ENCODE peak calls at places on chromosomes 4 and X, in eight cellular contexts. Q is prostate gland, F is uterus, I is HepG2, S is Peyer's patch, V is IMR-90, T is tibial nerve, L is esophagus muscularis mucosa. A is an unnamed sample. For H3K27me3, the result is how much of the 10 kb centered on the place peaks cover.

GRCh38 chr4:149964001-149964400 is 114.2 kb upstream of the DCLK2 start:
- DNase-seq in Q (no peak), F (no peak), I (no peak), S (no peak), V (no peak), T (no peak), L (no peak), A (no peak)

GRCh38 chr4:8414377-8414776 is 26.1 kb downstream of the ACOX3 start:
- DNase-seq in Q (no peak), F (no peak), I (no peak), S (no peak), V (no peak), T (no peak), L (no peak), A (no peak)

GRCh38 chr4:183504930-183505555 is at the start of gene ING2:
- DNase-seq in Q (no peak), F (peak), I (peak), S (no peak), V (no peak), T (no peak), L (peak), A (peak)

GRCh38 chr4:17719106-17719505 is 62.3 kb downstream of the FAM184B start:
- DNase-seq in Q (no peak), F (no peak), I (no peak), S (no peak), V (no peak), T (no peak), L (no peak), A (no peak)

GRCh38 chrX:10722804-10723364 is 102.5 kb upstream of the MID1 start:
- DNase-seq in Q (peak), F (peak), I (no peak), S (no peak), V (peak), T (peak), L (no peak), A (no peak)

GRCh38 chr4:156111706-156112105 is 158.0 kb upstream of the CTSO start:
- DNase-seq in Q (no peak), F (no peak), I (no peak), S (no peak), V (no peak), T (no peak), L (no peak), A (no peak)

GRCh38 chrX:50838820-50839600 is 25.0 kb upstream of the SHROOM4 start:
- DNase-seq in Q (no peak), F (no peak), I (no peak), S (no peak), V (no peak), T (no peak), L (no peak), A (no peak)

GRCh38 chrX:96474357-96475125 is 210.1 kb upstream of the DIAPH2 start:
- DNase-seq in Q (no peak), F (no peak), I (no peak), S (no peak), V (peak), T (no peak), L (no peak), A (no peak)

GRCh38 chr4:73603307-73603710 is 16.9 kb downstream of the RASSF6 start:
- DNase-seq in Q (no peak), F (no peak), I (peak), S (peak), V (peak), T (no peak), L (no peak), A (no peak)

GRCh38 chrX:109886122-109886761 is 116.7 kb upstream of the TMEM164 start:
- DNase-seq in Q (peak), F (no peak), I (peak), S (no peak), V (peak), T (no peak), L (no peak), A (no peak)

GRCh38 chr4:179871726-179872125 is 2371.5 kb upstream of the TENM3 start:
- DNase-seq in Q (no peak), F (no peak), I (no peak), S (no peak), V (no peak), T (no peak), L (no peak), A (no peak)

GRCh38 chr4:56650259-56651070 is 30.6 kb downstream of the HOPX start:
- DNase-seq in Q (no peak), F (no peak), I (no peak), S (no peak), V (no peak), T (no peak), L (no peak), A (no peak)

GRCh38 chr4:184574861-184575260 is 74.4 kb downstream of the CASP3 start:
- DNase-seq in Q (no peak), F (no peak), I (no peak), S (no peak), V (no peak), T (no peak), L (no peak), A (no peak)

GRCh38 chr4:173420324-173420752 is 21.4 kb upstream of the SCRG1 start:
- DNase-seq in Q (no peak), F (no peak), I (peak), S (no peak), V (peak), T (no peak), L (no peak), A (no peak)

GRCh38 chrX:9745417-9746115 is 20.1 kb downstream of the GPR143 start:
- DNase-seq in Q (no peak), F (no peak), I (no peak), S (no peak), V (peak), T (no peak), L (no peak), A (no peak)

GRCh38 chr4:11843340-11843739 is 414.6 kb upstream of the HS3ST1 start:
- DNase-seq in Q (no peak), F (no peak), I (no peak), S (no peak), V (no peak), T (no peak), L (no peak), A (no peak)

GRCh38 chr4:4974727-4975126 is 44.5 kb downstream of the CYTL1 start:
- DNase-seq in Q (no peak), F (no peak), I (no peak), S (no peak), V (no peak), T (no peak), L (peak), A (no peak)

GRCh38 chrX:85964744-85965143 is 82.6 kb downstream of the CHM start:
- DNase-seq in Q (no peak), F (no peak), I (no peak), S (no peak), V (peak), T (no peak), L (no peak), A (no peak)

GRCh38 chrX:103215768-103216085 is 819 bp downstream of the BEX4 start:
- DNase-seq in Q (no peak), F (no peak), I (no peak), S (no peak), V (no peak), T (no peak), L (no peak), A (no peak)

GRCh38 chrX:134545524-134545923 is 85.6 kb downstream of the HPRT1 start:
- DNase-seq in Q (no peak), F (no peak), I (no peak), S (no peak), V (no peak), T (no peak), L (no peak), A (no peak)

GRCh38 chr4:165124488-165124887 is 11.8 kb upstream of the TMEM192 start:
- DNase-seq in Q (no peak), F (no peak), I (no peak), S (no peak), V (no peak), T (no peak), L (peak), A (no peak)

GRCh38 chr4:176323511-176324160 is 3.9 kb downstream of the SPCS3 start:
- DNase-seq in Q (no peak), F (no peak), I (no peak), S (no peak), V (no peak), T (no peak), L (no peak), A (no peak)

GRCh38 chr4:107931775-107932321 is 499 bp downstream of the CYP2U1 start:
- DNase-seq in Q (peak), F (no peak), I (no peak), S (no peak), V (no peak), T (no peak), L (no peak), A (peak)

GRCh38 chr4:93888308-93888707 is 59.8 kb downstream of the ATOH1 start:
- DNase-seq in Q (no peak), F (no peak), I (no peak), S (no peak), V (no peak), T (no peak), L (no peak), A (no peak)

GRCh38 chr4:38681283-38682066 is 17.5 kb downstream of the KLF3 start:
- DNase-seq in Q (no peak), F (no peak), I (no peak), S (no peak), V (peak), T (no peak), L (peak), A (no peak)

GRCh38 chr4:16827762-16828724 is 70.4 kb downstream of the LDB2 start:
- DNase-seq in Q (no peak), F (peak), I (no peak), S (no peak), V (peak), T (no peak), L (no peak), A (no peak)

GRCh38 chr4:7411896-7412585 is 22.7 kb downstream of the PSAPL1 start:
- DNase-seq in Q (no peak), F (peak), I (no peak), S (peak), V (no peak), T (no peak), L (no peak), A (no peak)

GRCh38 chrX:140053841-140054240 is 88.5 kb upstream of the CXorf66 start:
- DNase-seq in Q (no peak), F (no peak), I (no peak), S (no peak), V (no peak), T (no peak), L (no peak), A (no peak)

GRCh38 chrX:68942141-68942540 is 113.3 kb downstream of the EFNB1 start:
- DNase-seq in Q (peak), F (no peak), I (no peak), S (no peak), V (no peak), T (no peak), L (peak), A (no peak)

GRCh38 chrX:54812306-54812705 is 4.8 kb downstream of the MAGED2 start:
- DNase-seq in Q (no peak), F (no peak), I (no peak), S (no peak), V (no peak), T (no peak), L (no peak), A (no peak)
- H3K27me3 ChIP-seq in Q (under half), F (under half), I (under half), S (under half), V (under half), T (under half), L (under half), A (under half)

DNA sequence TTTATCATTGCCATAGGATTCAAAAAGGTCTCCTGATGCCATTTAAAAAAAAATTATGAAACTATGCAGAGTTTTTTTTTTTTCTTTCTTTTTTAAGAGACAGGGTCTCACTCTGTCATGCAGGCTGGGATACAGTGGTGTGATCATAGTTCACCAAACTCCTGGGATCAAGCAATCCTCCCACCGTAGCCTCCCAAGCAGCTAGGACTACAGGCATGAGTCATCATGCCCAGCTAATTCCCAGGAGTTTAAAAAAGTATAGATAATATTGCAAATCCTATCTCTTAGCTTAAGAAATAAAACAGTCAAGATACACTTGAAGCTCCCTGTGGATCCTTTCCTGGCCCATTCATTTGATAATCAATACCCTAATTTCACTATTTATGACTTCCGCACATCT is 58.6 kb upstream of the PRSS48 start:
- DNase-seq in Q (no peak), F (no peak), I (no peak), S (no peak), V (peak), T (no peak), L (no peak), A (no peak)
- TF ChIP-seq POLR2A in Q (no peak), F (no peak), I (no peak), S (no peak), V (no peak), T (no peak), L (no peak), A (no peak)

GRCh38 chr4:1489639-1489995 is 83.4 kb upstream of the NKX1-1 start:
- DNase-seq in Q (no peak), F (no peak), I (no peak), S (peak), V (no peak), T (no peak), L (no peak), A (no peak)
- H3K27me3 ChIP-seq in Q (under half), F (under half), I (under half), S (under half), V (under half), T (under half), L (under half), A (under half)

DNA sequence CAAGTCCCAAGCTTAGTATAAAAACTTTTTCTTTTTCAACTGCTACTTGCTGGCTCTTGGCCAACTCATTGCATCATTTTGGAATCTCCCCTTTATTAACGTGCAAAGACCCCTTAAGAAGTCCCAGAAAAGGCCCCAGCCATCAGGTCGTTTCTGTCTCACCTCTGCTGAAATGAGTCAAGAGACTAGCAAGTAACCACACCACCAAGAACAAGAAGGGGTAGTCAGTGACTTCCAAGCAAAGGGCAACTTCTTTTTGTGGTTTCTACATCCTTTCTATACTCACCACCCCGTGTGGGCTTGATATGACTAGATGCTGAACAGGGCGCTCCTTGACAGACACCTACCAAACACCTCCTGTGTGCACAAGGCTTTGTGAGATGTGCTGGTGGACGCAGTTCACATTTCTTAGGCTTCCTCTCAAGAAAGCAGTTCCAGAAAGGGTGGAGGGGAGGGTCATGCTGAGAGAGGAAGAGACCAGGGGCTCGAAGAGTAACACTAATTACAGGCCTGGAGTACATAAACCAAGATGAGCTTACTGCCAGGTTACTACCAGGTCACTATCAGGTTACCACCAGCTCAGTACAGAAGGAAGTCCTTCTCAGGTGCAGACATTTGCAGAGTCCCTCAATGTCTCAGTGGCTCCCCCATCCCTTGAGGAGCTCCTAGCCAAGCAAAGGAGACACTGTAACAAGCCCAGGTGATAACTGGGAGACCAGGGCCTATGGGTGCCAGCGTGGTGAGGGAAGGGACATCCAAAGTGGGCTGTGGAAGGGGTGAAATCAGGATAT is 19.3 kb downstream of the JAKMIP1 start:
- DNase-seq in Q (no peak), F (no peak), I (no peak), S (peak), V (no peak), T (no peak), L (no peak), A (no peak)
- TF ChIP-seq POLR2A in Q (no peak), F (no peak), I (no peak), S (no peak), V (no peak), T (no peak), L (no peak), A (no peak)

GRCh38 chr4:146646601-146647000 is 7.9 kb downstream of the POU4F2 start:
- DNase-seq in Q (no peak), F (no peak), I (no peak), S (no peak), V (no peak), T (no peak), L (no peak), A (no peak)
- H3K27me3 ChIP-seq in Q (under half), F (under half), I (under half), S (under half), V (under half), T (under half), L (under half), A (half or more)

DNA sequence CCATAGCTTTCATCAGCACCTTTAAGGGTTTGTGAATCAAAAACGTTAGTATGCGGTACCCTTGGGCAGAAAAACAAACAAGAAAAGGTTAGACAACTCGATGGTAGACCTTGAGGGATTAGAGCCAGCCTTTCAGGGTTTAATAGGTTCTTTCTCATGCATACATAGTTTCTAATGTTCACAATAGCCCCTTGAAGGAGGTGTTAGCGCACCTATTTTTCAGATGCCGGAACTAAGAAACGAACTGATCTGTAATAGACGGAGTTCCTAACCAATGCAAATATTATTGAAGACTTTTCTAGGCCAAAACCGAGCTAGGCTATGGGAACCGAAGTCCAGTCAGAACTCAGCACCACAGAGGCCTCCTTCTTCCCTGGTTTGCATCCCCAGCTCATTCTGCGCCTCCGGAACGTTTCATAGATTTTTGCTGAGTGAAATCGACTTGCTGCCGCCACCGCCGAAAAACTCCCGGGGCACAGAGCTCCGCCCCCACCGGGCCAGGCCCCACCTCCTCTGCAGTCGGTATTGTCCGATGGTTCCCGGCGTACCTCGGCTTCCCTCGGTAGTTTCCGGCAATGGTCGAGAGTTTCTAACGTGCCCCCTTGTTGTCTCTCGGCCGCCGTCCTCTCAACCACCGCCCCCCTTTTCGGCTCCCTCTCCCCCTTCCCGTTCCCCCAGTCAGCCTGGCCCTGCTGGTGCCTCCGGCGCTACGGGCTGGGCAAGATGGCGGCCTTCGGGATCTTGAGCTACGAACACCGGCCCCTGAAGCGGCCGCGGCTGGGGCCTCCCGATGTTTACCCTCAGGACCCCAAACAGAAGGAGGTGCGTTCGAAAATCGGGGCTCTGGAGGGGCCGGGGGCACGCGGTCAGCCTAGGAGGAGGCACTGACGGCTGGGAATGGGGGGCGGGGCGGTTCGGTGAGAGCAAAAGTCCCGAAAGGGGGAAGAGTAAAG is at the start of gene MED12:
- DNase-seq in Q (peak), F (peak), I (peak), S (peak), V (peak), T (peak), L (peak), A (peak)
- TF ChIP-seq POLR2A in Q (peak), F (peak), I (no peak), S (no peak), V (peak), T (no peak), L (no peak), A (no peak)

A was measured in esophagus squamous epithelium.